ENCODE peak calls at places on chromosomes 16 and 17, in seven cellular contexts. J, S, H, D, O, G and Z are unnamed samples. For H3K27me3, the result is how much of the 10 kb centered on the place peaks cover.

GRCh38 chr17:45200701-45201100 is 21.0 kb upstream of the FMNL1 start:
- DNase-seq in J (no peak), S (no peak), H (no peak), D (no peak), O (no peak), G (peak), Z (peak)

GRCh38 chr16:72311426-72311825 is 139.5 kb upstream of the PMFBP1 start:
- DNase-seq in J (no peak), S (no peak), H (no peak), D (no peak), O (no peak), G (no peak), Z (no peak)

GRCh38 chr17:80191720-80192265 is 22.0 kb downstream of the CARD14 start:
- DNase-seq in J (no peak), S (no peak), H (no peak), D (no peak), O (no peak), G (no peak), Z (no peak)

GRCh38 chr16:47958726-47959125 is 197.1 kb downstream of the ABCC12 start:
- DNase-seq in J (no peak), S (no peak), H (no peak), D (no peak), O (no peak), G (no peak), Z (no peak)

GRCh38 chr16:85908889-85909584 is 10.1 kb downstream of the IRF8 start:
- DNase-seq in J (no peak), S (no peak), H (no peak), D (no peak), O (no peak), G (no peak), Z (no peak)

GRCh38 chr17:31548709-31549108 is 157.2 kb downstream of the RAB11FIP4 start:
- DNase-seq in J (no peak), S (no peak), H (no peak), D (no peak), O (no peak), G (no peak), Z (no peak)

GRCh38 chr17:81652901-81653771 is 3.2 kb downstream of the PDE6G start:
- DNase-seq in J (no peak), S (no peak), H (no peak), D (no peak), O (no peak), G (peak), Z (no peak)

GRCh38 chr16:20878682-20879147 is 21.4 kb downstream of the DCUN1D3 start:
- DNase-seq in J (no peak), S (peak), H (no peak), D (no peak), O (no peak), G (no peak), Z (no peak)

GRCh38 chr17:16953347-16953746 is 18.6 kb downstream of the TNFRSF13B start:
- DNase-seq in J (no peak), S (no peak), H (no peak), D (no peak), O (no peak), G (no peak), Z (no peak)

GRCh38 chr16:24430937-24431760 is 108.2 kb upstream of the RBBP6 start:
- DNase-seq in J (no peak), S (no peak), H (no peak), D (no peak), O (no peak), G (no peak), Z (no peak)

GRCh38 chr17:38706625-38707298 is 1.7 kb downstream of the MLLT6 start:
- DNase-seq in J (peak), S (peak), H (no peak), D (no peak), O (peak), G (no peak), Z (no peak)

GRCh38 chr16:24966031-24966430 is 49.1 kb downstream of the ARHGAP17 start:
- DNase-seq in J (no peak), S (no peak), H (no peak), D (no peak), O (no peak), G (no peak), Z (peak)

GRCh38 chr16:54361813-54362212 is 75.2 kb upstream of the IRX3 start:
- DNase-seq in J (no peak), S (no peak), H (no peak), D (no peak), O (no peak), G (peak), Z (no peak)

GRCh38 chr17:38544839-38545209 is 60.9 kb downstream of the SRCIN1 start:
- DNase-seq in J (no peak), S (no peak), H (no peak), D (no peak), O (no peak), G (peak), Z (no peak)

GRCh38 chr17:4206945-4207344 is 56.8 kb downstream of the ANKFY1 start:
- DNase-seq in J (no peak), S (no peak), H (no peak), D (no peak), O (no peak), G (no peak), Z (no peak)

GRCh38 chr17:57869599-57870282 is 19.9 kb upstream of the MRPS23 start:
- DNase-seq in J (peak), S (no peak), H (no peak), D (no peak), O (no peak), G (no peak), Z (no peak)

GRCh38 chr17:61405686-61406542 is 6.3 kb downstream of the TBX2 start:
- DNase-seq in J (no peak), S (peak), H (no peak), D (no peak), O (no peak), G (peak), Z (no peak)

GRCh38 chr16:57536306-57537193 is at the start of gene CCDC102A:
- DNase-seq in J (no peak), S (peak), H (peak), D (no peak), O (peak), G (peak), Z (peak)

GRCh38 chr16:49492090-49492801 is 118.6 kb downstream of the C16orf78 start:
- DNase-seq in J (no peak), S (peak), H (peak), D (peak), O (no peak), G (peak), Z (no peak)

GRCh38 chr16:55475919-55476318 is 3.1 kb upstream of the MMP2 start:
- DNase-seq in J (no peak), S (no peak), H (no peak), D (no peak), O (no peak), G (no peak), Z (no peak)

GRCh38 chr17:14294876-14295275 is 6.0 kb upstream of the HS3ST3B1 start:
- DNase-seq in J (no peak), S (no peak), H (no peak), D (no peak), O (no peak), G (peak), Z (no peak)

GRCh38 chr17:14296511-14296910 is 4.4 kb upstream of the HS3ST3B1 start:
- DNase-seq in J (no peak), S (no peak), H (no peak), D (no peak), O (no peak), G (peak), Z (no peak)

GRCh38 chr17:14297161-14297851 is 3.6 kb upstream of the HS3ST3B1 start:
- DNase-seq in J (peak), S (peak), H (peak), D (no peak), O (no peak), G (peak), Z (no peak)

GRCh38 chr17:14298221-14298994 is 2.5 kb upstream of the HS3ST3B1 start:
- DNase-seq in J (no peak), S (peak), H (no peak), D (no peak), O (no peak), G (no peak), Z (no peak)

GRCh38 chr17:14295676-14296075 is 5.2 kb upstream of the HS3ST3B1 start:
- DNase-seq in J (no peak), S (no peak), H (no peak), D (no peak), O (no peak), G (no peak), Z (no peak)
- H3K27me3 ChIP-seq in J (under half), S (half or more), H (under half), D (half or more), O (under half), G (half or more), Z (under half)

DNA sequence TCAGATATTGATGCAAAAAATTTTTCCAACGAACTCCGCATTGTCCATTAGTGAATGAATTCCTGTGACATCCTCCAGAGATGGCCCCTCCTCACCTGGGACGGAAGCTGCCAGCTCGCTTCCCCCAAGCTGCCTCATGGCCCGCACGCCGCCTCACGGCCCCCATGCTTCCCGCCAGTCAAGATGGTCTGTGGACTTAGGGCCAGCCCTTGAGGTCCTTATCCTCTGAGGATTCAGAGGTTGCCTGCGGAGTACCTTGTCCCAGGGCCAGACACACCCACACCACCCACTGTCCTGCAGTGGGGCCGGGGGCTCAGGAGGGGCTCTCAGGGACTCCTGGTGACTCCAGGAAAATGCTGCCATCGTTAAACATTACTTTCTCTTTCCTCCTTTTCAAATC is 73.6 kb downstream of the SEC14L1 start:
- DNase-seq in J (no peak), S (no peak), H (no peak), D (no peak), O (no peak), G (no peak), Z (no peak)
- TF ChIP-seq CTCF in J (no peak), S (no peak), H (no peak), D (no peak), O (no peak), G (no peak), Z (no peak)

GRCh38 chr17:49114703-49115102 is 17.9 kb upstream of the B4GALNT2 start:
- DNase-seq in J (peak), S (no peak), H (no peak), D (no peak), O (no peak), G (no peak), Z (no peak)

GRCh38 chr17:49110504-49110903 is 22.1 kb upstream of the B4GALNT2 start:
- DNase-seq in J (peak), S (no peak), H (no peak), D (no peak), O (no peak), G (no peak), Z (no peak)

GRCh38 chr17:49112936-49113335 is 19.6 kb upstream of the B4GALNT2 start:
- DNase-seq in J (no peak), S (no peak), H (no peak), D (no peak), O (no peak), G (no peak), Z (no peak)

GRCh38 chr17:49108318-49108717 is 24.3 kb upstream of the B4GALNT2 start:
- DNase-seq in J (peak), S (no peak), H (peak), D (no peak), O (no peak), G (peak), Z (no peak)

GRCh38 chr17:49111934-49112333 is 20.6 kb upstream of the B4GALNT2 start:
- DNase-seq in J (peak), S (no peak), H (no peak), D (no peak), O (no peak), G (no peak), Z (no peak)
- H3K27me3 ChIP-seq in J (under half), S (under half), H (under half), D (under half), O (under half), G (under half), Z (under half)

DNA sequence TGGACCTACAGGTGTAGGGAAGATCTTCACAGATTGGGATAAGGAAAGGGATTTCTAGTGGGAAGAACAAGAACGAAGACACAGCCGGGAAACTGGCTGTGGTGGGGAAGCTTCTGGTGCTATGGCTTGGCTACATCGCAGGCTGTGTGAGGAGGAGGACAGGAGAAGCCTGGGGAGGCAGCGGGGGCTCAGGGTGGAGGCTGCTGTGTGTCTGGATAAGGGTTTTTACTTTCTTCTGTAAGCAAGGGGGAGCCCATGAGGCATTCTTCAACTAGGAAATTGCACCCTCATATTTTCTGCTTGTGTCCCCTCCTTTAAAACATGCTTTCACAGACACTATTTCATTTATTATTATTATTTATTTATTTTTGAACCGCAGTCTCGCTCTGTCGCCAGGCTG is 2.9 kb upstream of the RHBDF2 start:
- DNase-seq in J (no peak), S (peak), H (no peak), D (no peak), O (no peak), G (no peak), Z (no peak)
- TF ChIP-seq CTCF in J (no peak), S (peak), H (no peak), D (no peak), O (no peak), G (no peak), Z (no peak)